ENCODE peak calls at places on chromosome 1, in ten cellular contexts. U, Z, S, C, Y, A, M, T, E and F are unnamed samples.
A peak's percentile ranks its signal among the peaks of the same experiment; 100 is the strongest.

GRCh38 chr1:103514920-103515503 is 10.5 kb upstream of the RNPC3 start:
- DNase-seq in M (no peak), C (peak; percentile 87), T (no peak), Z (no peak), U (no peak), Y (no peak), A (peak; percentile 39), E (no peak), S (no peak), F (no peak)

GRCh38 chr1:70220517-70221240 is 501 bp upstream of the SRSF11 start:
- DNase-seq in Y (no peak), A (no peak), M (no peak), E (no peak), C (no peak), Z (no peak), S (no peak), U (no peak), T (no peak), F (no peak)

GRCh38 chr1:26259005-26259404 is 20.9 kb upstream of the SH3BGRL3 start:
- DNase-seq in C (no peak), A (no peak), E (no peak), Y (no peak), M (no peak), S (no peak), Z (no peak), T (no peak), U (no peak), F (no peak)

GRCh38 chr1:210232524-210233215 is at the start of gene SERTAD4:
- DNase-seq in Z (peak; percentile 57), M (peak; percentile 49), A (peak; percentile 88), U (peak; percentile 50), S (no peak), E (no peak), Y (peak; percentile 50), T (peak; percentile 32), C (peak; percentile 10), F (no peak)

GRCh38 chr1:112805155-112805853 is 90.2 kb upstream of the PPM1J start:
- DNase-seq in Y (no peak), M (no peak), U (no peak), T (no peak), Z (peak; percentile 34), S (no peak), E (no peak), A (no peak), C (no peak), F (no peak)

GRCh38 chr1:193270996-193271395 is 84.6 kb upstream of the B3GALT2 start:
- DNase-seq in T (no peak), E (peak; percentile 59), U (no peak), C (peak; percentile 97), Z (no peak), A (no peak), Y (no peak), S (no peak), M (no peak), F (no peak)

GRCh38 chr1:115337633-115338456 is at the start of gene NGF:
- DNase-seq in T (no peak), E (no peak), C (peak; percentile 56), A (no peak), Z (peak; percentile 59), M (peak; percentile 44), S (no peak), Y (peak; percentile 80), U (peak; percentile 70), F (no peak)

GRCh38 chr1:246428542-246429308 is 78.4 kb downstream of the SMYD3 start:
- DNase-seq in C (peak; percentile 77), U (no peak), M (no peak), E (peak; percentile 67), Y (no peak), T (no peak), Z (no peak), S (no peak), A (no peak), F (peak; percentile 32)

GRCh38 chr1:198686069-198686728 is 47.4 kb downstream of the PTPRC start:
- DNase-seq in C (peak; percentile 70), T (no peak), Z (no peak), E (no peak), S (no peak), U (no peak), A (peak; percentile 81), Y (no peak), M (no peak), F (no peak)

GRCh38 chr1:64363616-64364015 is 106.3 kb upstream of the CACHD1 start:
- DNase-seq in E (no peak), Z (no peak), U (no peak), T (no peak), S (no peak), A (peak; percentile 35), Y (no peak), C (no peak), M (no peak), F (no peak)

GRCh38 chr1:232943679-232944252 is 6.6 kb upstream of the NTPCR start:
- DNase-seq in M (no peak), T (no peak), E (no peak), C (peak; percentile 57), S (no peak), Z (no peak), Y (no peak), U (no peak), A (no peak), F (no peak)

GRCh38 chr1:54581621-54582035 is 33.6 kb downstream of the ACOT11 start:
- DNase-seq in U (peak; percentile 91), S (no peak), Y (peak; percentile 86), Z (no peak), A (peak; percentile 80), E (peak; percentile 43), M (peak; percentile 90), T (no peak), C (peak; percentile 53), F (peak; percentile 73)

GRCh38 chr1:207335695-207336363 is 14.4 kb downstream of the CD55 start:
- DNase-seq in M (no peak), T (no peak), S (no peak), C (no peak), U (no peak), A (no peak), Y (no peak), Z (no peak), E (no peak), F (no peak)

GRCh38 chr1:174049514-174049913 is 27.4 kb upstream of the RC3H1 start:
- DNase-seq in M (no peak), S (no peak), C (no peak), A (no peak), Z (no peak), Y (no peak), E (no peak), T (no peak), U (no peak), F (no peak)

GRCh38 chr1:41887365-41887764 is 31.4 kb downstream of the HIVEP3 start:
- DNase-seq in M (no peak), E (no peak), A (no peak), Y (no peak), Z (no peak), C (no peak), U (no peak), S (no peak), T (no peak), F (no peak)

GRCh38 chr1:24415910-24416665 is 486 bp downstream of the NIPAL3 start:
- DNase-seq in Y (no peak), C (peak; percentile 36), T (no peak), M (peak; percentile 35), U (no peak), S (peak; percentile 14), E (no peak), Z (peak; percentile 22), A (peak; percentile 51), F (no peak)

GRCh38 chr1:74748962-74749361 is 16.0 kb downstream of the TYW3 start:
- DNase-seq in M (no peak), A (no peak), U (no peak), S (no peak), Y (no peak), T (no peak), E (no peak), Z (no peak), C (no peak), F (no peak)

GRCh38 chr1:194055545-194055944 is 869.1 kb upstream of the B3GALT2 start:
- DNase-seq in T (no peak), A (no peak), S (no peak), U (no peak), M (no peak), C (no peak), Z (no peak), E (no peak), Y (no peak), F (no peak)